ENCODE peak calls at places on chromosomes 6 and 20, in seven cellular contexts. C, E, X, S, D, U and T are unnamed samples.

GRCh38 chr6:22956029-22956715 is 386.8 kb downstream of the HDGFL1 start:
- DNase-seq in C (peak; percentile 7), E (no peak), X (no peak), S (no peak), D (no peak), U (no peak), T (no peak)

GRCh38 chr20:63687419-63688233 is 8.8 kb upstream of the TNFRSF6B start:
- DNase-seq in C (no peak), E (no peak), X (no peak), S (no peak), D (no peak), U (no peak), T (no peak)

GRCh38 chr20:3621111-3621510 is 42.1 kb downstream of the GFRA4 start:
- DNase-seq in C (no peak), E (no peak), X (no peak), S (no peak), D (no peak), U (no peak), T (no peak)

GRCh38 chr6:32204268-32204715 is 11.8 kb upstream of the GPSM3 start:
- DNase-seq in C (no peak), E (no peak), X (no peak), S (no peak), D (no peak), U (no peak), T (no peak)

GRCh38 chr20:11686195-11686594 is 231.5 kb upstream of the BTBD3 start:
- DNase-seq in C (no peak), E (no peak), X (no peak), S (no peak), D (no peak), U (no peak), T (no peak)

GRCh38 chr6:102619585-102619984 is 1226.1 kb downstream of the GRIK2 start:
- DNase-seq in C (no peak), E (no peak), X (no peak), S (peak; percentile 17), D (no peak), U (peak; percentile 3), T (peak; percentile 2)

GRCh38 chr20:11401988-11402387 is 515.7 kb upstream of the BTBD3 start:
- DNase-seq in C (no peak), E (no peak), X (no peak), S (no peak), D (no peak), U (no peak), T (no peak)

GRCh38 chr20:9348746-9349145 is 165.6 kb upstream of the LAMP5 start:
- DNase-seq in C (no peak), E (no peak), X (no peak), S (peak; percentile 72), D (no peak), U (peak; percentile 30), T (no peak)

GRCh38 chr20:20130399-20130798 is 78.1 kb downstream of the CFAP61 start:
- DNase-seq in C (no peak), E (no peak), X (no peak), S (peak; percentile 10), D (no peak), U (no peak), T (no peak)

GRCh38 chr6:154410619-154411044 is 54.0 kb upstream of the IPCEF1 start:
- DNase-seq in C (no peak), E (no peak), X (no peak), S (peak; percentile 98), D (no peak), U (peak; percentile 98), T (no peak)

GRCh38 chr20:51160821-51161220 is 137.9 kb upstream of the KCNG1 start:
- DNase-seq in C (no peak), E (no peak), X (no peak), S (no peak), D (no peak), U (no peak), T (no peak)

GRCh38 chr6:107894821-107895396 is 63.1 kb downstream of the SEC63 start:
- DNase-seq in C (no peak), E (no peak), X (peak; percentile 57), S (no peak), D (peak; percentile 30), U (peak; percentile 1), T (no peak)

GRCh38 chr6:124487778-124488431 is 474.3 kb upstream of the RNF217 start:
- DNase-seq in C (no peak), E (no peak), X (no peak), S (peak; percentile 74), D (no peak), U (no peak), T (no peak)

GRCh38 chr6:63740709-63741108 is 105.1 kb downstream of the PHF3 start:
- DNase-seq in C (no peak), E (no peak), X (no peak), S (peak; percentile 79), D (no peak), U (peak; percentile 49), T (no peak)

GRCh38 chr6:155327326-155328073 is 13.2 kb upstream of the TFB1M start:
- DNase-seq in C (peak; percentile 23), E (peak; percentile 54), X (peak; percentile 61), S (peak; percentile 89), D (no peak), U (peak; percentile 74), T (peak; percentile 20)

GRCh38 chr6:113642714-113643442 is 214.3 kb upstream of the MARCKS start:
- DNase-seq in C (peak; percentile 96), E (no peak), X (peak; percentile 95), S (peak; percentile 38), D (peak; percentile 65), U (no peak), T (peak; percentile 46)

GRCh38 chr6:51513891-51514290 is 573.5 kb downstream of the PKHD1 start:
- DNase-seq in C (no peak), E (no peak), X (no peak), S (no peak), D (no peak), U (no peak), T (no peak)

GRCh38 chr6:51511081-51511480 is 576.3 kb downstream of the PKHD1 start:
- DNase-seq in C (no peak), E (no peak), X (no peak), S (peak; percentile 2), D (no peak), U (no peak), T (no peak)

GRCh38 chr6:51509597-51509996 is 577.8 kb downstream of the PKHD1 start:
- DNase-seq in C (no peak), E (no peak), X (no peak), S (no peak), D (no peak), U (no peak), T (no peak)

GRCh38 chr6:51514396-51515051 is 572.9 kb downstream of the PKHD1 start:
- DNase-seq in C (no peak), E (no peak), X (no peak), S (peak; percentile 8), D (no peak), U (peak; percentile 4), T (no peak)

DNA sequence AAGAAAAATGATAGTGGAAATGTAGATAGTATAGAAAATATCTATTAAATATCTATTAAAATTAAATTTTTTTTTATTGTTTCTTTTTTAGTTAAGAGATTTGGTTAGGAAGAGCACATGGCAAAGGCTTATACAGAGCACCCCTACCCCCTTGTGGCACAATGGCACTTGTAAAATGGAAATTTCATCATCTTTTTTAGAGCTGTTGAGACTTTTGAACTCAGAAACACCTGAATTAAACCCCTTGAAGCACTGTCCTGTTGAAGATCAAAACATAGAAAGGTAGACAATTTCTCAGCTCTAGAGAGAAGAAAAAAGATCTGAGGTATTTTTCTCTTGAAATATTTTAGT is 572.4 kb downstream of the PKHD1 start:
- DNase-seq in C (no peak), E (no peak), X (no peak), S (no peak), D (no peak), U (no peak), T (no peak)
- TF ChIP-seq CTCF in C (no peak), E (no peak), X (no peak), S (no peak), D (no peak), U (no peak), T (no peak)

GRCh38 chr20:5153152-5153467 is 26.3 kb downstream of the CDS2 start:
- DNase-seq in C (no peak), E (no peak), X (no peak), S (no peak), D (no peak), U (no peak), T (no peak)

GRCh38 chr20:5156670-5157448 is 30.1 kb downstream of the CDS2 start:
- DNase-seq in C (no peak), E (no peak), X (no peak), S (peak; percentile 41), D (no peak), U (peak; percentile 58), T (no peak)

GRCh38 chr20:5150226-5151076 is 23.6 kb downstream of the CDS2 start:
- DNase-seq in C (no peak), E (no peak), X (no peak), S (peak; percentile 73), D (no peak), U (no peak), T (no peak)

GRCh38 chr20:5154543-5154925 is 27.7 kb downstream of the CDS2 start:
- DNase-seq in C (no peak), E (no peak), X (no peak), S (no peak), D (no peak), U (no peak), T (no peak)

DNA sequence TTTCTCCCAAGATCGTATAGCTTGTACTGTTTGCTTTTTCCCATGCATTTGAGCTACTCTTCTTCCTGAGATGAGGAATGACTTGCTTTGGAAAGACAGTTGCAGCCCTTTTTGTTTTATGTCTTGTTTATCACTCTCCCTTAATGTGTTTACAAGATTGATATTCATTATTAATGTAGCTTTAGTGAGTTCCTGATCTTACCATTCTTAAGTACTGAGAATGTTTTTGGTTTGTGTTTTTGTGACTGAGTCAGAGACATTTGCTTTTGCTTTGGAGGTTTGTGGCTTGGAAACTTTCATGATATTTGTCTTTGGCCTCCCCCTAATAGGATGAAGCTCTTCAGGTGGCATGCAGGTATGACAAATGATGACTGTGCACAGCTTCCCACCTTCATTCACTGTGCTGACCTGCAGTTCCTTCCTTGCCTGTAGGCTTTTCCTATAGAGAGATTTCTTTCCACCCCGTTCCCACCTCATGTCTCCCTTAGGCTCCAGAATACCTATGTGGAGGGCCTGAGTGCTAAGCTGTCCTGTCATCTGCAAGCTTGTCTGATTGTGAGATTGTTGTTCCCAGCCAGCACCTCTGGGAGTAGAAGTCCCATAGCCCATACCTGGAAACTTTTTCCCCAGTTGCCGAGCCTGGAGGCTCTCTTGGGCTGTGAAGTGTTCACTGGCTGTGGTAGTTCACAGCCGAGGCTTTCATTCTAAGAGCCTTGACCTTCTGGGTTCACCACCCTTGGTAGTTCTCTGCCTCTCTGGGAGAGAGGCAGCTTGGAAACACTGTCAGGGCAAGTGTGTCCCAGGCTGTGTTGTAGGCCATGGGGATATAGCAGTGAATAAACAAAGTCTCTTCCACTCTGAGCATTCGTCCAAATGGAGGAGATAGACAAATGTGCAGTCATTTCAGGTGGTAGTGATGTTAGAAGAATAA is 27.1 kb downstream of the CDS2 start:
- DNase-seq in C (no peak), E (no peak), X (no peak), S (no peak), D (no peak), U (no peak), T (no peak)
- TF ChIP-seq CTCF in C (no peak), E (no peak), X (no peak), S (no peak), D (no peak), U (no peak), T (no peak)

GRCh38 chr6:118252474-118252873 is 295.6 kb upstream of the PLN start:
- DNase-seq in C (no peak), E (no peak), X (no peak), S (no peak), D (no peak), U (no peak), T (peak; percentile 6)
- TF ChIP-seq CTCF in C (no peak), E (no peak), X (no peak), S (no peak), D (peak; percentile 12), U (no peak), T (peak; percentile 24)

GRCh38 chr6:168563656-168564055 is 122.7 kb downstream of the SMOC2 start:
- DNase-seq in C (no peak), E (no peak), X (no peak), S (no peak), D (no peak), U (no peak), T (no peak)
- TF ChIP-seq CTCF in C (no peak), E (no peak), X (no peak), S (no peak), D (no peak), U (no peak), T (no peak)